ENCODE peak calls at places on chromosomes 5 and 9, in five cellular contexts. One of them, this sample, is unnamed.

GRCh38 chr5:135191084-135191826 is 157.2 kb upstream of the PITX1 start:
- DNase-seq in colonic mucosa: peak
- DNase-seq in OCI-LY7: peak
- DNase-seq in IMR-90: peak
- DNase-seq in A549: peak
- DNase-seq in this sample: peak

GRCh38 chr5:89697581-89697980 is 712.0 kb downstream of the CETN3 start:
- DNase-seq in IMR-90: no peak
- DNase-seq in OCI-LY7: no peak
- DNase-seq in A549: no peak
- DNase-seq in colonic mucosa: no peak
- DNase-seq in this sample: no peak

GRCh38 chr9:15711531-15712295 is 158.9 kb downstream of the CCDC171 start:
- DNase-seq in colonic mucosa: no peak
- DNase-seq in OCI-LY7: no peak
- DNase-seq in IMR-90: peak
- DNase-seq in A549: no peak
- DNase-seq in this sample: no peak

GRCh38 chr5:132134384-132134783 is 60.8 kb downstream of the CSF2 start:
- DNase-seq in A549: peak
- DNase-seq in IMR-90: peak
- DNase-seq in colonic mucosa: no peak
- DNase-seq in OCI-LY7: no peak
- DNase-seq in this sample: peak

GRCh38 chr5:111454198-111454606 is 58.1 kb downstream of the STARD4 start:
- DNase-seq in A549: no peak
- DNase-seq in colonic mucosa: no peak
- DNase-seq in OCI-LY7: no peak
- DNase-seq in IMR-90: peak
- DNase-seq in this sample: no peak

GRCh38 chr9:33185406-33185805 is 18.3 kb upstream of the B4GALT1 start:
- DNase-seq in OCI-LY7: no peak
- DNase-seq in A549: no peak
- DNase-seq in colonic mucosa: no peak
- DNase-seq in IMR-90: no peak
- DNase-seq in this sample: no peak

GRCh38 chr9:130912932-130913598 is 16.5 kb upstream of the QRFP start:
- DNase-seq in A549: no peak
- DNase-seq in colonic mucosa: no peak
- DNase-seq in IMR-90: peak
- DNase-seq in OCI-LY7: no peak
- DNase-seq in this sample: no peak

GRCh38 chr5:98454904-98455303 is 318.6 kb upstream of the RGMB start:
- DNase-seq in IMR-90: peak
- DNase-seq in OCI-LY7: no peak
- DNase-seq in A549: peak
- DNase-seq in colonic mucosa: no peak
- DNase-seq in this sample: no peak

GRCh38 chr5:146516151-146516475 is at the start of gene GPR151:
- DNase-seq in A549: no peak
- DNase-seq in IMR-90: peak
- DNase-seq in colonic mucosa: no peak
- DNase-seq in OCI-LY7: no peak
- DNase-seq in this sample: no peak

GRCh38 chr5:84403773-84404172 is 19.1 kb upstream of the EDIL3 start:
- DNase-seq in OCI-LY7: no peak
- DNase-seq in colonic mucosa: no peak
- DNase-seq in IMR-90: peak
- DNase-seq in A549: no peak
- DNase-seq in this sample: no peak

GRCh38 chr5:150538007-150538917 is 30.3 kb downstream of the NDST1 start:
- DNase-seq in IMR-90: peak
- DNase-seq in A549: no peak
- DNase-seq in OCI-LY7: no peak
- DNase-seq in colonic mucosa: no peak
- DNase-seq in this sample: no peak

GRCh38 chr5:125484272-125485002 is 738.0 kb upstream of the ZNF608 start:
- DNase-seq in OCI-LY7: no peak
- DNase-seq in IMR-90: peak
- DNase-seq in colonic mucosa: peak
- DNase-seq in A549: peak
- DNase-seq in this sample: peak

GRCh38 chr9:27528886-27529315 is 713 bp downstream of the MOB3B start:
- DNase-seq in IMR-90: no peak
- DNase-seq in A549: peak
- DNase-seq in colonic mucosa: peak
- DNase-seq in OCI-LY7: peak
- DNase-seq in this sample: peak

GRCh38 chr5:151647320-151647861 is 39.3 kb downstream of the SPARC start:
- DNase-seq in colonic mucosa: no peak
- DNase-seq in OCI-LY7: no peak
- DNase-seq in A549: no peak
- DNase-seq in IMR-90: no peak
- DNase-seq in this sample: no peak

GRCh38 chr5:53424691-53425597 is 55.5 kb upstream of the FST start:
- DNase-seq in colonic mucosa: no peak
- DNase-seq in IMR-90: no peak
- DNase-seq in A549: no peak
- DNase-seq in OCI-LY7: no peak
- DNase-seq in this sample: no peak

GRCh38 chr9:114930063-114930812 is at the start of gene TNFSF8:
- DNase-seq in colonic mucosa: peak
- DNase-seq in A549: no peak
- DNase-seq in OCI-LY7: peak
- DNase-seq in IMR-90: no peak
- DNase-seq in this sample: no peak

GRCh38 chr5:67268233-67269011 is 71.8 kb upstream of the CD180 start:
- DNase-seq in colonic mucosa: peak
- DNase-seq in IMR-90: peak
- DNase-seq in OCI-LY7: no peak
- DNase-seq in A549: peak
- DNase-seq in this sample: no peak

GRCh38 chr9:16516887-16517286 is 353.6 kb downstream of the BNC2 start:
- DNase-seq in OCI-LY7: no peak
- DNase-seq in IMR-90: peak
- DNase-seq in colonic mucosa: no peak
- DNase-seq in A549: no peak
- DNase-seq in this sample: no peak

GRCh38 chr5:20157089-20157488 is 169.1 kb upstream of the CDH18 start:
- DNase-seq in colonic mucosa: no peak
- DNase-seq in IMR-90: no peak
- DNase-seq in OCI-LY7: no peak
- DNase-seq in A549: no peak
- DNase-seq in this sample: no peak

DNA sequence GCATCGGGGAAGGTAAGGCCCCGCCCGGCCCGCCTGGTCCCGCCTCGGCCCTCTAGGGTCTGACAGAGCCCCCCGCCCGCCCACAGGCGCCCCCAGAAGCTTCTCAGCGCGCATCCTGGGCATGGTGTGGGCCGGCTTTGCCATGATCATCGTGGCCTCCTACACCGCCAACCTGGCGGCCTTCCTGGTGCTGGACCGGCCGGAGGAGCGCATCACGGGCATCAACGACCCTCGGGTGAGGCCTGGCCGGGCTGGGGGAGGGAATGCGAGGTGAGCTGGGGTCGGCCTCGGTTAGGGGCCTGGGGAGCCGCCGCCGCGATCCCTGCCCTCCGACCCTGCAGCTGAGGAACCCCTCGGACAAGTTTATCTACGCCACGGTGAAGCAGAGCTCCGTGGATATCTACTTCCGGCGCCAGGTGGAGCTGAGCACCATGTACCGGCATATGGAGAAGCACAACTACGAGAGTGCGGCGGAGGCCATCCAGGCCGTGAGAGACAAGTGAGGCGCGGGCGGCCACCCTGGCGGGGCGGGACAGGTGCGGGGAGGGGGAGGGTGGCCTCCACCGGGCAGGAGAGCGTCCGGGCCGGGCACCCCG is 7.2 kb downstream of the LRRC26 start:
- DNase-seq in OCI-LY7: no peak
- DNase-seq in A549: peak
- DNase-seq in colonic mucosa: peak
- DNase-seq in IMR-90: no peak
- DNase-seq in this sample: no peak
- TF ChIP-seq CTCF in OCI-LY7: no peak
- TF ChIP-seq CTCF in A549: peak
- TF ChIP-seq CTCF in colonic mucosa: no peak
- TF ChIP-seq CTCF in IMR-90: no peak
- TF ChIP-seq CTCF in this sample: no peak

DNA sequence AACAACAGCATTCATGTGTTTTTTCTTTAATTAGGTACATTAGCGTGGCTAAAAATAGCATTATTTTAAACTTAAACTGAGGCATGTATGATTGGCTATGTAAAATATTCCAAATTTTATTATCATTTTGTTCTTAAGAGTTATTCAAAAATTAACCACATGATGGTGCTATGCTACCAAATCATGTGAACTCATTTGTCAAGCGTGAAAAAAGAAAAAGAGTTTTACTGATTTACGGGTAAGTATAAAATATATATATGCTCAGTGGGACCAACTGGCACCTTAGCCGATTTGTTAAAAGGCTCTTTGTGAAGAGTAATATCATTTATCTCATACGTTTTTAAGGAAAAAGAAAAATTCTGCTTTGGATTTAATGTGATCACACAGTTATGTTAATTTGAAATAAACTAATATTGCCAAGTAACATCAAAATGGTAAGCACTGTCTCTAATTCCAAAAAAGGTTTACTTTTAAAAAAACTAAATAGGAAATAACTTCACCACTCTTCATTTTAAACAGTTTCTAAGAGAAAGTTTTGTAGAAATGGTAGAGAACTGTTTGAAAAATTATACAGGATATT is 1042.3 kb downstream of the CDH12 start:
- DNase-seq in A549: peak
- DNase-seq in OCI-LY7: peak
- DNase-seq in colonic mucosa: no peak
- DNase-seq in IMR-90: peak
- DNase-seq in this sample: no peak
- TF ChIP-seq CTCF in A549: peak
- TF ChIP-seq CTCF in OCI-LY7: peak
- TF ChIP-seq CTCF in colonic mucosa: no peak
- TF ChIP-seq CTCF in IMR-90: peak
- TF ChIP-seq CTCF in this sample: peak

DNA sequence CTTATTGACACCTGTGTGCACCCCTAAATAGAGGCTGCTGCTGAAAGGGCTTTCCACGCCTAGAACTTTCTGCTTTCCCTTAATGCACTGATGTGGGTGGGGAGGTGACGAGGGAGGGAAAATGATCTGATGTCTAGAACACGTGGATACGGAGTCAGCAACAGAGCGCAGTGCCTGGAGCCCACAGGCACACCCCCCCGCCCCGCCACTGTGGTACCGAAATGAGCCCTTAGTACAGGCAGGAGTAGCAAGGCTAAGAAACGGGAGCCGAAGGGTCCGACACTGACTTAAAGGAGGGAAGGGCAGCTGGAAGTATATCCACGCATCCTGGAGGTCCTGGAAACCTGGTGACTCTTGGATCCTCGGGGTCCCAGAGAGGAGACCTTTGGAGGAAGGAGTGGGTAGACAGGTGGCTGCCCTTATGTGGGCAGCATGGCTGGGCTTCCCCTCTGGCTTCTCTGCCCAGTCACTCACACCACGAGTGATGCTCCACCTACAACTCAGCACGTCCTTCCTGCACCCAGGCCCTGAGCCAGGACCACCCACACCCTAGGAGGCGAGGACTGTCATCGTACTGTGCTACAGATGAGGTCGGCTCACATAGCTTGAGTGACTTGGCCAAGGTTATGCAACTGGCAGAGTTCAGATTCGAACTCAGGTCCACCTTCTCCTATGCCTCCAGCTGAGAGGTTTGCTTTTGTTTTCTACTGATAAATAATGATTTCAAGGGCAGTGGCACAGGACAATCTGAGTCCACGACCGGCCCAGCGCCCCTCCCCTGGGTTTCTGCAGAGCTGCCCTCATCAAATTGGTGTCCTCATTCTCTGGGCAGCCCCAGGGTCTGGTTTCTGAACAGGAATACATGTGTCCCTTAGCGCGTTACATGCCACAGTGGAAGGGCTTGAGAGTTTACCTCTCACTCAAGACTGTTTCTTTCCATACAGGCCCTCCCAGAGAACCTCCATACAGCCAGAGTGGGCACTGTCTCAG is 4.7 kb upstream of the VAV2 start:
- DNase-seq in A549: no peak
- DNase-seq in OCI-LY7: no peak
- DNase-seq in IMR-90: no peak
- DNase-seq in colonic mucosa: no peak
- DNase-seq in this sample: no peak
- TF ChIP-seq CTCF in A549: no peak
- TF ChIP-seq CTCF in OCI-LY7: no peak
- TF ChIP-seq CTCF in IMR-90: no peak
- TF ChIP-seq CTCF in colonic mucosa: no peak
- TF ChIP-seq CTCF in this sample: no peak

GRCh38 chr9:135524130-135524861 is 3.1 kb downstream of the LCN1 start:
- DNase-seq in colonic mucosa: no peak
- DNase-seq in IMR-90: no peak
- DNase-seq in A549: no peak
- DNase-seq in OCI-LY7: no peak
- DNase-seq in this sample: no peak
- TF ChIP-seq CTCF in colonic mucosa: no peak
- TF ChIP-seq CTCF in IMR-90: no peak
- TF ChIP-seq CTCF in A549: no peak
- TF ChIP-seq CTCF in OCI-LY7: no peak
- TF ChIP-seq CTCF in this sample: no peak

DNA sequence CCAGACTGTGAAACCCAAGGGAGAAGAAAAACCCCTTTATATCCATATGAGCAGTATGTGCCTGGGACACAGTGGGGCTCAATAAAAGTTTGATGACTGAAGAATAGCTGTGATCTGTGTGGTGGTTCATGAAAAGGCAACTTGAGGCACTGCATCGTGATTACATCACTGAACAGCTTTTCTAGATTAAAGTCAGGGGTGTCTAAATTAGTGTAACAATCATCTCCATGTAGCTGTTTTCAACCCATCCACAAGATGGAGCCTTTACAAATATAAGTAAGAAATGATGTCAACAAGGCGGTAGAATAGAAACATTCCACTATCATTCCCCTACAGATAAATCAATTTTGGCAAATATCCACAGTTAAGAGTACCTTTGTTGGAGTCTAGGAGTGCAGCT is 55.5 kb downstream of the PRRC1 start:
- DNase-seq in A549: peak
- DNase-seq in IMR-90: no peak
- DNase-seq in OCI-LY7: peak
- DNase-seq in colonic mucosa: no peak
- DNase-seq in this sample: no peak
- TF ChIP-seq CTCF in A549: peak
- TF ChIP-seq CTCF in IMR-90: no peak
- TF ChIP-seq CTCF in OCI-LY7: peak
- TF ChIP-seq CTCF in colonic mucosa: no peak
- TF ChIP-seq CTCF in this sample: peak

DNA sequence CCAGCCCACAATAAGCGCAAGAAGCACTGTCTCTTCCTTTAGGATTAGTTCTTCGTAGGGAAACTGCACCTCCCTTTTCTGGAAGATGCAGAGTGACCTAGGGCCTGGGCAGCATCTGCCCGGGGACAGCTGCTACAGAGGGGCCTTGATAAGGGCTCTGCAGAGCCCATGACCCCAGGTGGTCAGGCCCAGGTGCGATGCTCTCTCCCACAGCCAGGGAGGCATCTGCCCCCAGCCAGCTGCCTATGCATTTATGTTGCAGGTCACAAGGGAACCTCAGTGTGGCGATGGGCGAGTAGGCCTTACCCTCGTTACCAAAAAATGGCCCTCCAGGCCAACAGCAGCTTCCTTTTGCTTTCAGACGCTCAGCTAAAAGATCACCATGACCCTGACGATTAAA is 55.0 kb downstream of the PSMB7 start:
- DNase-seq in A549: no peak
- DNase-seq in IMR-90: no peak
- DNase-seq in colonic mucosa: no peak
- DNase-seq in OCI-LY7: no peak
- DNase-seq in this sample: no peak
- TF ChIP-seq CTCF in A549: no peak
- TF ChIP-seq CTCF in IMR-90: no peak
- TF ChIP-seq CTCF in colonic mucosa: no peak
- TF ChIP-seq CTCF in OCI-LY7: no peak
- TF ChIP-seq CTCF in this sample: no peak